ENCODE peak calls at places on chromosomes 12 and 14, in six cellular contexts. X is body of pancreas, J is pancreas, B is heart right ventricle, Z is AG04450, A is colonic mucosa. D is an unnamed sample.

GRCh38 chr14:64035143-64035542 is 182.3 kb downstream of the SYNE2 start:
- DNase-seq in Z (peak), X (no peak), A (no peak), J (no peak), B (no peak), D (no peak)

GRCh38 chr12:46609281-46609623 is 216.5 kb downstream of the SLC38A4 start:
- DNase-seq in J (no peak), A (no peak), X (no peak), B (no peak), Z (no peak), D (no peak)

GRCh38 chr12:132178314-132178713 is 34.1 kb downstream of the NOC4L start:
- DNase-seq in A (no peak), Z (no peak), B (no peak), J (no peak), X (no peak), D (no peak)

GRCh38 chr14:71322660-71323250 is 415.5 kb downstream of the PCNX1 start:
- DNase-seq in J (no peak), X (no peak), A (no peak), B (no peak), Z (no peak), D (peak)

GRCh38 chr14:76655331-76655730 is 105.9 kb upstream of the VASH1 start:
- DNase-seq in J (no peak), X (no peak), B (no peak), Z (no peak), A (no peak), D (no peak)

GRCh38 chr14:97687944-97688625 is 890.9 kb downstream of the VRK1 start:
- DNase-seq in X (no peak), J (no peak), Z (no peak), B (no peak), A (no peak), D (no peak)

GRCh38 chr12:52074006-52074405 is 4.2 kb downstream of the ATG101 start:
- DNase-seq in A (no peak), J (peak), Z (no peak), X (no peak), B (peak), D (no peak)

GRCh38 chr12:114623737-114624136 is 60.2 kb downstream of the TBX3 start:
- DNase-seq in J (no peak), Z (no peak), B (no peak), X (no peak), A (no peak), D (no peak)

GRCh38 chr14:37490607-37491006 is 104.4 kb downstream of the FOXA1 start:
- DNase-seq in A (no peak), J (no peak), X (no peak), Z (no peak), B (no peak), D (no peak)

GRCh38 chr14:60199321-60199720 is 34.1 kb upstream of the DHRS7 start:
- DNase-seq in X (no peak), B (no peak), J (no peak), Z (no peak), A (no peak), D (no peak)

GRCh38 chr12:113276946-113277500 is 55.8 kb downstream of the TPCN1 start:
- DNase-seq in B (no peak), X (no peak), J (peak), Z (no peak), A (no peak), D (no peak)

GRCh38 chr12:50099302-50100008 is 4.4 kb upstream of the GPD1 start:
- DNase-seq in A (no peak), Z (no peak), X (no peak), B (no peak), J (no peak), D (no peak)

GRCh38 chr12:42730286-42730685 is 140.7 kb upstream of the PRICKLE1 start:
- DNase-seq in X (no peak), J (no peak), A (no peak), B (no peak), Z (no peak), D (no peak)

GRCh38 chr12:107557026-107557425 is 128.6 kb upstream of the PWP1 start:
- DNase-seq in A (no peak), J (no peak), Z (no peak), B (no peak), X (no peak), D (no peak)

GRCh38 chr12:131105736-131106356 is 152.1 kb downstream of the ADGRD1 start:
- DNase-seq in A (no peak), Z (no peak), X (no peak), J (no peak), B (no peak), D (no peak)

GRCh38 chr12:11895421-11896064 is 175.2 kb upstream of the BCL2L14 start:
- DNase-seq in J (no peak), B (no peak), A (no peak), X (no peak), Z (no peak), D (no peak)

GRCh38 chr12:71475280-71475679 is 35.7 kb downstream of the LGR5 start:
- DNase-seq in J (no peak), A (no peak), X (no peak), B (no peak), Z (no peak), D (no peak)

GRCh38 chr14:75648066-75648838 is 12.4 kb downstream of the ERG28 start:
- DNase-seq in B (peak), Z (peak), X (peak), A (no peak), J (peak), D (no peak)

GRCh38 chr12:2933586-2933985 is 25.6 kb upstream of the TEAD4 start:
- DNase-seq in A (no peak), Z (no peak), B (no peak), X (no peak), J (no peak), D (no peak)

D was measured in anterior cingulate cortex.